ENCODE peak calls at places on chromosomes 16 and 17, in seven cellular contexts. B is tibial nerve, G is caudate nucleus, O is adrenal gland, I is lung, A is AG04450, F is psoas muscle. W is an unnamed sample.

GRCh38 chr16:66057056-66057455 is 309.4 kb upstream of the CDH5 start:
- DNase-seq in B (no peak), G (no peak), O (no peak), I (no peak), A (no peak), F (no peak), W (no peak)

GRCh38 chr17:57140321-57140720 is 55.3 kb downstream of the AKAP1 start:
- DNase-seq in B (no peak), G (no peak), O (no peak), I (no peak), A (no peak), F (no peak), W (no peak)

GRCh38 chr17:45895969-45896793 is 1.8 kb downstream of the MAPT start:
- DNase-seq in B (no peak), G (no peak), O (no peak), I (no peak), A (no peak), F (peak), W (no peak)

GRCh38 chr17:39792523-39793221 is 54.9 kb downstream of the GRB7 start:
- DNase-seq in B (no peak), G (no peak), O (no peak), I (no peak), A (no peak), F (no peak), W (no peak)

GRCh38 chr17:1460233-1460632 is 4.2 kb upstream of the CRK start:
- DNase-seq in B (no peak), G (no peak), O (peak), I (peak), A (no peak), F (peak), W (no peak)

GRCh38 chr17:45131616-45132301 is 556 bp downstream of the PLCD3 start:
- DNase-seq in B (no peak), G (no peak), O (no peak), I (no peak), A (no peak), F (peak), W (no peak)

GRCh38 chr16:68281368-68282063 is 17.2 kb downstream of the SLC7A6 start:
- DNase-seq in B (no peak), G (no peak), O (no peak), I (no peak), A (no peak), F (no peak), W (no peak)

GRCh38 chr17:77779711-77780539 is 178.6 kb upstream of the TNRC6C start:
- DNase-seq in B (no peak), G (no peak), O (peak), I (no peak), A (no peak), F (peak), W (no peak)

GRCh38 chr17:42458497-42459255 is at the start of gene ATP6V0A1:
- DNase-seq in B (peak), G (peak), O (peak), I (peak), A (no peak), F (peak), W (no peak)

GRCh38 chr16:89687092-89687940 is 827 bp downstream of the CDK10 start:
- DNase-seq in B (no peak), G (no peak), O (no peak), I (no peak), A (no peak), F (no peak), W (peak)

GRCh38 chr17:21549107-21549687 is 143.1 kb upstream of the KCNJ18 start:
- DNase-seq in B (no peak), G (no peak), O (no peak), I (no peak), A (no peak), F (no peak), W (no peak)

GRCh38 chr17:68195667-68196393 is 52.0 kb upstream of the AMZ2 start:
- DNase-seq in B (no peak), G (no peak), O (no peak), I (no peak), A (no peak), F (peak), W (no peak)

GRCh38 chr16:28923652-28924398 is 1.2 kb downstream of the RABEP2 start:
- DNase-seq in B (no peak), G (no peak), O (no peak), I (no peak), A (no peak), F (no peak), W (no peak)

GRCh38 chr16:35208001-35208935 is 1748.9 kb downstream of the TP53TG3F start:
- DNase-seq in B (no peak), G (no peak), O (no peak), I (no peak), A (no peak), F (no peak), W (no peak)

GRCh38 chr17:43655702-43656275 is 5.9 kb downstream of the MEOX1 start:
- DNase-seq in B (no peak), G (no peak), O (no peak), I (no peak), A (no peak), F (no peak), W (no peak)

GRCh38 chr16:48503779-48504178 is 106.2 kb downstream of the N4BP1 start:
- DNase-seq in B (peak), G (no peak), O (no peak), I (peak), A (peak), F (peak), W (no peak)

GRCh38 chr17:26792486-26792885 is 501.4 kb upstream of the WSB1 start:
- DNase-seq in B (no peak), G (no peak), O (no peak), I (no peak), A (no peak), F (no peak), W (peak)

GRCh38 chr17:632551-632950 is 82.1 kb downstream of the VPS53 start:
- DNase-seq in B (no peak), G (no peak), O (no peak), I (no peak), A (no peak), F (no peak), W (no peak)

GRCh38 chr17:7825206-7825980 is 8.6 kb upstream of the KDM6B start:
- DNase-seq in B (no peak), G (no peak), O (peak), I (no peak), A (no peak), F (no peak), W (no peak)
- H3K27ac ChIP-seq in B (no peak), G (no peak), O (no peak), I (no peak), A (no peak), F (no peak), W (no peak)

DNA sequence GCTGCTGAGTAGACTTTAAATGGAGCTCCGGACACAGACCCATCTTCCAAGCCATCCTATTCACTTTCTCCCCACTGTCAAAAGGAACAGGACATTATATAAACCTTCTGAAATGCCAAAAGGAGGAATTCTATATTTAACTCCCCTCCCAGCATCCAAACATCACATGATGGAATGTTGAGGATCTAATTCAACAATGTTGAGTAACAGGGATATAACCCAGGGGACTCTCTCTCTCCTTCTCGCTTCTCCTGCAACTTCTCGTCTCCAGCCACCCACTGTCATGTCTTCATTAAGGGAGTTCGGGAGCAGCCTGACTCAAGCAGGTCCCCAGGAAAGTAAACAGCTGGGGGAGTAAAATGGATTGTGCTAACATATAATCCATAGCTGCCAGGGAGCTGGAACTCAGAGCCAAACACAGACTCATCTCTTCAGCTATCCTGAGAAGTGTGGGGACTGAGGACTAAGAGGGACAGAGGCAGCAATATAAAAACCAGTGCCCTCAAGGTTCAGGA is 51.7 kb downstream of the GRIN2A start:
- DNase-seq in B (no peak), G (no peak), O (no peak), I (no peak), A (no peak), F (no peak), W (no peak)
- H3K27ac ChIP-seq in B (no peak), G (no peak), O (no peak), I (no peak), A (no peak), F (no peak), W (no peak)

GRCh38 chr17:82226170-82226808 is 2.6 kb upstream of the SLC16A3 start:
- DNase-seq in B (no peak), G (no peak), O (no peak), I (no peak), A (no peak), F (no peak), W (no peak)

GRCh38 chr17:82225368-82226029 is 3.3 kb upstream of the SLC16A3 start:
- DNase-seq in B (no peak), G (no peak), O (no peak), I (no peak), A (no peak), F (peak), W (no peak)

GRCh38 chr17:82228278-82228841 is 482 bp upstream of the SLC16A3 start:
- DNase-seq in B (no peak), G (no peak), O (no peak), I (no peak), A (no peak), F (peak), W (no peak)

GRCh38 chr17:82227629-82228277 is 1.1 kb upstream of the SLC16A3 start:
- DNase-seq in B (no peak), G (no peak), O (no peak), I (no peak), A (no peak), F (no peak), W (no peak)

DNA sequence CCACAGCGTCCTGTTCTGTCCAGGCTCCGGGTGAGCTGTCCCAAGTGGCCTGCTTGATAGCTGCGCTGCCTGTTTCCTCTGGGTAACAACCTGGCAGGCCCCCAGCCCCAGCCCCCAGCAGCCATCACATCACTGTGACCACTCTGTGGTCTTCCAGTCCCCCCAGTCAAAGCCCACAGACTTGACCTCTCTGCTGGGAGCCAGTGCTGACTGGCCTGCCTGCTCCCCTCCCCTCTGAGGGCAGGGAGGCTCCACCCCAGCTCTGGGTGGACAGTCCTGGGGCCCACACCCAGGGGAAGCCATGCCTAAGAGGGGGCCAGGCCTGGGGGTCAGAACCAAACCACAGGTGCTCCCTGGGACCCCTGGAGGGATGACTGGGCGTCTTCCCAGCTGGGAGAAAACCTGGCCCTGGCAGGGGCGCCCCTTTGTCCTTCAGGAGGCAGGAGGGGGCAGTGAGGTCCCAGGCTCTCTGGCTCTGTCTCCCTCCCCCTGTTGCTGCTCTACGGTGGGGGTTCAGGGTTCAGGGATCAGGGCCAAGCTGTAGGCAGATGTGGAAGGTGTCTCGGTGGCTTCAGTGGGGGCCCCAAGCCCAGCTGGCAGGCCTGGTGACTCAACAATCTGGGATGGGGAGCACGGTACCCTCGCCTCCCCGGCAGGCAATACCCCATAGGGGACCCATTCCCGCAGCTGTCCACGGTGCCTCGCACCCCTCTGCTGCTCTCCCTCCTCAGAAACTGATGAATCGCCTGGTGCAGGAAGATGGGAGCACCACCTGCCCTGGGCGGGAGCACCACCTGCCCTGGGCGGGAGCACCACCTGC is 1.8 kb upstream of the SLC16A3 start:
- DNase-seq in B (no peak), G (no peak), O (no peak), I (no peak), A (no peak), F (no peak), W (no peak)
- H3K27ac ChIP-seq in B (no peak), G (no peak), O (no peak), I (no peak), A (no peak), F (peak), W (no peak)

GRCh38 chr17:61426482-61427304 is 25.5 kb upstream of the TBX4 start:
- DNase-seq in B (no peak), G (no peak), O (no peak), I (no peak), A (no peak), F (no peak), W (no peak)
- H3K27ac ChIP-seq in B (no peak), G (no peak), O (no peak), I (no peak), A (no peak), F (no peak), W (no peak)

GRCh38 chr17:78790552-78790951 is 8.5 kb upstream of the CYTH1 start:
- DNase-seq in B (no peak), G (no peak), O (no peak), I (no peak), A (no peak), F (no peak), W (no peak)

GRCh38 chr17:78789663-78790181 is 7.6 kb upstream of the CYTH1 start:
- DNase-seq in B (peak), G (no peak), O (peak), I (peak), A (peak), F (peak), W (no peak)

GRCh38 chr17:78788451-78788850 is 6.4 kb upstream of the CYTH1 start:
- DNase-seq in B (no peak), G (no peak), O (no peak), I (no peak), A (no peak), F (no peak), W (no peak)

GRCh38 chr17:78787444-78787843 is 5.4 kb upstream of the CYTH1 start:
- DNase-seq in B (no peak), G (no peak), O (no peak), I (no peak), A (no peak), F (no peak), W (no peak)

GRCh38 chr17:78789149-78789662 is 7.1 kb upstream of the CYTH1 start:
- DNase-seq in B (no peak), G (no peak), O (no peak), I (peak), A (no peak), F (no peak), W (no peak)
- H3K27ac ChIP-seq in B (peak), G (no peak), O (no peak), I (no peak), A (peak), F (peak), W (peak)

GRCh38 chr17:61331178-61331577 is 68.5 kb upstream of the TBX2 start:
- DNase-seq in B (no peak), G (no peak), O (no peak), I (no peak), A (no peak), F (no peak), W (no peak)
- H3K27ac ChIP-seq in B (peak), G (peak), O (no peak), I (no peak), A (no peak), F (no peak), W (no peak)

GRCh38 chr16:85137323-85138072 is 25.2 kb upstream of the CIBAR2 start:
- DNase-seq in B (peak), G (peak), O (peak), I (peak), A (peak), F (peak), W (no peak)

GRCh38 chr16:85136213-85136704 is 24.0 kb upstream of the CIBAR2 start:
- DNase-seq in B (no peak), G (no peak), O (peak), I (no peak), A (no peak), F (peak), W (no peak)

GRCh38 chr16:85134794-85135153 is 22.5 kb upstream of the CIBAR2 start:
- DNase-seq in B (no peak), G (no peak), O (no peak), I (no peak), A (no peak), F (no peak), W (no peak)

GRCh38 chr16:85138073-85138824 is 26.0 kb upstream of the CIBAR2 start:
- DNase-seq in B (no peak), G (no peak), O (no peak), I (no peak), A (no peak), F (no peak), W (no peak)

GRCh38 chr16:85136705-85137322 is 24.5 kb upstream of the CIBAR2 start:
- DNase-seq in B (no peak), G (no peak), O (peak), I (peak), A (no peak), F (peak), W (no peak)
- H3K27ac ChIP-seq in B (peak), G (peak), O (peak), I (peak), A (no peak), F (peak), W (no peak)

GRCh38 chr17:74297941-74298340 is 23.9 kb downstream of the DNAI2 start:
- DNase-seq in B (no peak), G (no peak), O (no peak), I (no peak), A (no peak), F (no peak), W (no peak)
- H3K27ac ChIP-seq in B (no peak), G (no peak), O (no peak), I (no peak), A (no peak), F (no peak), W (peak)

DNA sequence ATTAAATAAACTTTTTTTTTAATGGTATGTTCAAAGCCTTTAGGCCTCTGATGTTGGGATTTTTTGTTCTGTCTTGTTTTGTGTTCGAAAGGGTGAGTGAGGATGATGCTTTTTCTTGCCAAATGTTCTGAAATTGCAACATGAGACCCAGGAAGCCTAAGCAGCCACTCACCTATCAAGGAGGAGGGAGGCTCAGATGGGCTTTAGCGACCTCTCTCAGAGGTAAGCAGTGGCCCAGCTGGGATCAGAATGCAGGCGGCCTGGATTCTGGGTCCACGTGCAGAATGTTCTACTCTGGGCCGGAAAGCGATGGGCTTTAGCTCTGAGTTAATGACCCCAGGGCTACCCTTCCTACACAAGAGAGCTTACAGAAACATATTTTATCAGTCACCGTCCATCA is 386.6 kb downstream of the SOX9 start:
- DNase-seq in B (no peak), G (no peak), O (no peak), I (no peak), A (no peak), F (no peak), W (no peak)
- H3K27ac ChIP-seq in B (no peak), G (peak), O (no peak), I (no peak), A (no peak), F (no peak), W (no peak)

DNA sequence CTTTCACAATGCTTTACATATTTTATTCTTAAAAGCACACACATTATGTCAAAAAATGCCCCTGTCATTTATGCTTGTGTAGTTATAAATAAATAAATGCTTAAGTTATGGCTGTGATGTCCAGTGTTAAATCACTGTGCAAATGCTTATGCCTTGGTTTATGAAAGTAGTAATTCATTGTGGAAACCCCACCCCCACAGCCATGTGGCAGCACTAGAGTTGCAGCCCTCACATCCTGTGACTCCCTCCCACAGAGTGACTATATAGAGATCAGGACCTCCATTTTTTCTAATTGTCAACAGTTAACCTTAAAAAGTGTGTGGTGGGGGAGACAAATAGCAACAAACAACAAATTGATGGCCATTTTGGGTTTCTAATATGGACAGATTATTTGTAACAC is 2.4 kb downstream of the SKAP1 start:
- DNase-seq in B (no peak), G (no peak), O (no peak), I (no peak), A (no peak), F (no peak), W (no peak)
- H3K27ac ChIP-seq in B (no peak), G (no peak), O (no peak), I (no peak), A (no peak), F (no peak), W (no peak)

W was measured in epithelial cell of prostate.